ENCODE peak calls at places on chromosome 18, in four cellular contexts. O, T, B and L are unnamed samples.

GRCh38 chr18:7830468-7830867 is 263.4 kb downstream of the PTPRM start:
- DNase-seq in O (no peak), T (peak; percentile 62), B (peak; percentile 68), L (no peak)

GRCh38 chr18:48534364-48534763 is 4.5 kb upstream of the CTIF start:
- DNase-seq in O (no peak), T (no peak), B (no peak), L (no peak)

GRCh38 chr18:23363865-23364570 is 89.1 kb upstream of the RIOK3 start:
- DNase-seq in O (no peak), T (no peak), B (no peak), L (no peak)

GRCh38 chr18:55856191-55856590 is 268.2 kb upstream of the TCF4 start:
- DNase-seq in O (no peak), T (peak; percentile 99), B (peak; percentile 99), L (no peak)

GRCh38 chr18:57439985-57440330 is 4.8 kb downstream of the ONECUT2 start:
- DNase-seq in O (no peak), T (no peak), B (no peak), L (no peak)

GRCh38 chr18:22169011-22169888 is at the start of gene GATA6:
- DNase-seq in O (peak; percentile 91), T (peak; percentile 91), B (peak; percentile 84), L (peak; percentile 49)

GRCh38 chr18:52869942-52870907 is 530.2 kb downstream of the DCC start:
- DNase-seq in O (no peak), T (no peak), B (no peak), L (no peak)

GRCh38 chr18:59820663-59821062 is 79.1 kb upstream of the PMAIP1 start:
- DNase-seq in O (no peak), T (no peak), B (no peak), L (no peak)

GRCh38 chr18:55753643-55754255 is 165.8 kb upstream of the TCF4 start:
- DNase-seq in O (no peak), T (peak; percentile 81), B (peak; percentile 94), L (no peak)

GRCh38 chr18:48540329-48541025 is 1.6 kb downstream of the CTIF start:
- DNase-seq in O (peak; percentile 77), T (peak; percentile 29), B (peak; percentile 36), L (peak; percentile 44)

GRCh38 chr18:74898965-74899364 is 301.3 kb downstream of the ZNF407 start:
- DNase-seq in O (no peak), T (peak; percentile 72), B (peak; percentile 74), L (no peak)

GRCh38 chr18:56651771-56652092 is 573 bp downstream of the WDR7 start:
- DNase-seq in O (no peak), T (peak; percentile 8), B (no peak), L (no peak)

GRCh38 chr18:26039203-26039602 is 51.2 kb downstream of the SS18 start:
- DNase-seq in O (no peak), T (no peak), B (no peak), L (no peak)

GRCh38 chr18:49487711-49488310 is 777 bp upstream of the C18orf32 start:
- DNase-seq in O (no peak), T (no peak), B (peak; percentile 7), L (no peak)

GRCh38 chr18:51884039-51884438 is 456.0 kb upstream of the DCC start:
- DNase-seq in O (no peak), T (no peak), B (no peak), L (no peak)

GRCh38 chr18:58639751-58640427 is 11.0 kb upstream of the ALPK2 start:
- DNase-seq in O (no peak), T (peak; percentile 82), B (peak; percentile 75), L (no peak)

GRCh38 chr18:75282746-75283145 is 72.1 kb downstream of the TSHZ1 start:
- DNase-seq in O (no peak), T (no peak), B (no peak), L (no peak)

GRCh38 chr18:55249572-55249971 is 290.3 kb upstream of the CCDC68 start:
- DNase-seq in O (no peak), T (peak; percentile 24), B (no peak), L (peak; percentile 57)

GRCh38 chr18:45402485-45403056 is 212.7 kb upstream of the SLC14A2 start:
- DNase-seq in O (peak; percentile 38), T (peak; percentile 83), B (peak; percentile 99), L (no peak)

GRCh38 chr18:46497129-46497528 is 159.9 kb downstream of the LOXHD1 start:
- DNase-seq in O (no peak), T (peak; percentile 35), B (peak; percentile 20), L (no peak)

GRCh38 chr18:48706630-48707206 is 167.9 kb downstream of the CTIF start:
- DNase-seq in O (no peak), T (no peak), B (no peak), L (no peak)

GRCh38 chr18:48741866-48742265 is 203.0 kb downstream of the CTIF start:
- DNase-seq in O (no peak), T (no peak), B (no peak), L (no peak)

GRCh38 chr18:7000484-7001096 is 117.0 kb downstream of the LAMA1 start:
- DNase-seq in O (no peak), T (peak; percentile 53), B (peak; percentile 37), L (no peak)

GRCh38 chr18:48819276-48819675 is 131.5 kb downstream of the SMAD7 start:
- DNase-seq in O (peak; percentile 44), T (no peak), B (no peak), L (no peak)

GRCh38 chr18:22106536-22107292 is 62.7 kb upstream of the GATA6 start:
- DNase-seq in O (no peak), T (peak; percentile 79), B (peak; percentile 85), L (no peak)

GRCh38 chr18:69064063-69064462 is 266.2 kb downstream of the CCDC102B start:
- DNase-seq in O (no peak), T (peak; percentile 37), B (no peak), L (no peak)

GRCh38 chr18:10926565-10927194 is 222.7 kb downstream of the PIEZO2 start:
- DNase-seq in O (no peak), T (no peak), B (no peak), L (peak; percentile 68)

DNA sequence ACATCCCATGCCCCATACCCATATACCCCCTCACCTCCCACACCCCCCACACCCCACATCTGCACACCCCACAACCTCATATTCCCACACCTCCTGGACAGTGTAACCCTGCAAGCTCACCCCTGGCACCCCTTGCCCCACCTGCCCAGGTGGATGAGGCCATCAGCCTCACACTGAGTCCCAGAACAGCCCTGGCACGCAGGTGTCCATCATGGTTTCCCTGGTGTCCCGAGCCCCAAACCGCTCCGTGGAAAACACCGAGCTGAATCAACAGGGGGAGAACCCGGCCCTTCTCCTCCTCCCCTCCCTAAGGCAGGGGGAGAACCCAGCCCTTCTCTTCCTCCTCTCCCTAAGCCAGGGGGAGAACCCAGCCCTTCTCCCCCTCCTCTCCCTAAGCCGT is 415.6 kb upstream of the SALL3 start:
- DNase-seq in O (no peak), T (no peak), B (no peak), L (no peak)
- TF ChIP-seq CTCF in O (no peak), T (no peak), B (no peak), L (no peak)

GRCh38 chr18:79421275-79421857 is 25.6 kb downstream of the NFATC1 start:
- DNase-seq in O (no peak), T (no peak), B (no peak), L (no peak)
- H3K4me3 ChIP-seq in O (no peak overlapping the region), T (no peak overlapping the region), B (no peak overlapping the region), L (no peak overlapping the region)

GRCh38 chr18:9570255-9570654 is 44.1 kb downstream of the PPP4R1 start:
- DNase-seq in O (no peak), T (no peak), B (no peak), L (no peak)
- H3K36me3 ChIP-seq in O (no peaks in the 10 kb centered on the region), T (peaks cover 79% of the 10 kb centered on the region), B (peaks cover 26% of the 10 kb centered on the region), L (peaks cover 3% of the 10 kb centered on the region)

GRCh38 chr18:61957801-61958516 is 65.2 kb upstream of the RNF152 start:
- DNase-seq in O (no peak), T (no peak), B (no peak), L (no peak)
- TF ChIP-seq CTCF in O (no peak), T (peak; percentile 17), B (peak; percentile 24), L (no peak)

GRCh38 chr18:12837747-12838146 is 46.3 kb downstream of the PTPN2 start:
- DNase-seq in O (no peak), T (peak; percentile 24), B (no peak), L (no peak)

GRCh38 chr18:12839526-12840196 is 44.4 kb downstream of the PTPN2 start:
- DNase-seq in O (no peak), T (no peak), B (peak; percentile 58), L (peak; percentile 59)

GRCh38 chr18:12838178-12838634 is 45.8 kb downstream of the PTPN2 start:
- DNase-seq in O (peak; percentile 81), T (peak; percentile 91), B (peak; percentile 99), L (peak; percentile 43)

GRCh38 chr18:12840382-12840781 is 43.7 kb downstream of the PTPN2 start:
- DNase-seq in O (no peak), T (no peak), B (no peak), L (no peak)

GRCh38 chr18:12839057-12839525 is 44.9 kb downstream of the PTPN2 start:
- DNase-seq in O (no peak), T (peak; percentile 35), B (peak; percentile 79), L (peak; percentile 66)
- H3K4me3 ChIP-seq in O (no peak overlapping the region), T (no peak overlapping the region), B (no peak overlapping the region), L (peak overlapping the region; percentile 32)

GRCh38 chr18:13096232-13096631 is 105.1 kb downstream of the CEP192 start:
- DNase-seq in O (no peak), T (no peak), B (no peak), L (no peak)
- H3K36me3 ChIP-seq in O (no peaks in the 10 kb centered on the region), T (peaks cover 48% of the 10 kb centered on the region), B (peaks cover 10% of the 10 kb centered on the region), L (peaks cover 20% of the 10 kb centered on the region)